ENCODE peak calls at places on chromosomes 7 and 10, in four cellular contexts. G is cardiac muscle cell, U is neural crest cell, B is brain microvascular endothelial cell. A is an unnamed sample.

GRCh38 chr7:2248984-2249694 is 7.1 kb downstream of the NUDT1 start:
- DNase-seq in G (no peak), U (no peak), B (peak), A (no peak)

GRCh38 chr10:35934637-35934995 is 292.5 kb upstream of the FZD8 start:
- DNase-seq in G (no peak), U (no peak), B (no peak), A (no peak)

GRCh38 chr10:26824015-26824690 is 36.6 kb downstream of the ABI1 start:
- DNase-seq in G (no peak), U (no peak), B (no peak), A (no peak)

GRCh38 chr10:70777063-70777875 is 7.9 kb downstream of the TBATA start:
- DNase-seq in G (no peak), U (no peak), B (no peak), A (no peak)

GRCh38 chr10:75904499-75905283 is 473.3 kb downstream of the LRMDA start:
- DNase-seq in G (peak), U (no peak), B (no peak), A (no peak)

GRCh38 chr7:30921951-30922401 is 10.3 kb downstream of the AQP1 start:
- DNase-seq in G (no peak), U (no peak), B (no peak), A (peak)

GRCh38 chr7:16471933-16472332 is 6.4 kb upstream of the SOSTDC1 start:
- DNase-seq in G (no peak), U (no peak), B (no peak), A (no peak)

GRCh38 chr7:29613100-29613499 is 49.5 kb downstream of the PRR15 start:
- DNase-seq in G (no peak), U (no peak), B (no peak), A (no peak)

GRCh38 chr7:111098011-111098925 is 7.3 kb downstream of the LRRN3 start:
- DNase-seq in G (peak), U (no peak), B (peak), A (no peak)

GRCh38 chr7:33724201-33724600 is 181.1 kb upstream of the BMPER start:
- DNase-seq in G (no peak), U (no peak), B (no peak), A (no peak)

GRCh38 chr7:103437623-103438022 is 8.4 kb downstream of the SLC26A5 start:
- DNase-seq in G (no peak), U (no peak), B (no peak), A (no peak)

GRCh38 chr7:103432713-103433112 is 13.3 kb downstream of the SLC26A5 start:
- DNase-seq in G (no peak), U (no peak), B (no peak), A (no peak)
- TF ChIP-seq CTCF in G (no peak), U (no peak), B (no peak), A (no peak)

GRCh38 chr10:109862738-109863137 is 60.6 kb downstream of the XPNPEP1 start:
- DNase-seq in G (no peak), U (no peak), B (no peak), A (no peak)

GRCh38 chr10:109866995-109867635 is 56.2 kb downstream of the XPNPEP1 start:
- DNase-seq in G (no peak), U (no peak), B (no peak), A (no peak)

GRCh38 chr10:109871476-109871875 is 51.8 kb downstream of the XPNPEP1 start:
- DNase-seq in G (no peak), U (no peak), B (no peak), A (no peak)

GRCh38 chr10:109863775-109864174 is 59.5 kb downstream of the XPNPEP1 start:
- DNase-seq in G (no peak), U (no peak), B (no peak), A (no peak)

DNA sequence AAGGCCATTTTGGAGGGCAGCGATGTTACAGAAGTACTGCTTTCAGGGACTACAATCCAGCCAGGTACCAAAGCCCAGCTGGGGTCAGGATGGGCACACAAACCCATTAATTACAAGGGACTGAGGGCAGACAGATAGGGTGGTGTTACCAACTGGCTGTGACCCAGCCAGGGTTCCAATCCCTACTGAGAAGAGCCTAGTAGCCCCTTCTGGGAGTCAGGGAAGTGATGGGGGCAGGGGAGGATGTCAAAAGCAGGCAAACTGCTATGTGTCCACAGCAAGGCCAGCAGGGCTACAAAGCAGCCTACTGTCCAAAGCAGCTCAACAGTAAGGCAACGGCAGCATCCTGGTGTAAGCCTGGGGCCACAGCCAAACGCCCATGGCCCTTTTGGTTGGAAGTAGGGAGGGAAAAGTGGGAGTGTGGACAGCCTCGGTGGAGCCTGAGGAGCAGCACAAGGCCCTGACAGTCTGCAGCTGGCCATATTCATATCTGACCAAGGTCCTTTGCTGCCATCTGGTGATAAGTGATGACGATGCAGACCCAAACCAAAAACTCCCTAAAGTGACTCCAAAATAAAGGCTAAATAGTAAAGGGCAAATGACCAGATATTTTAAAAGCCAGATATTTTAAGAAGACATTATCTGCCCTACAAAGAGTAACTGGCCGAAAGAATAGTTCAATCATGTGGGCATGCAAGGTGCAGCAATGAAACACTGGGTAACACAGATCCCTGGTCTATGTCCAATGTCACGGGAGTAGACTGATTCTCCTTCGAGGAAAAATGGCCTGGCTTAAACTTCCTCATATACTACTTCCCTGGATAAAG is 56.9 kb downstream of the XPNPEP1 start:
- DNase-seq in G (peak), U (peak), B (peak), A (no peak)
- TF ChIP-seq CTCF in G (peak), U (peak), B (peak), A (no peak)

GRCh38 chr7:15199482-15199881 is 296.9 kb upstream of the DGKB start:
- DNase-seq in G (no peak), U (no peak), B (peak), A (no peak)
- TF ChIP-seq CTCF in G (peak), U (peak), B (peak), A (no peak)

DNA sequence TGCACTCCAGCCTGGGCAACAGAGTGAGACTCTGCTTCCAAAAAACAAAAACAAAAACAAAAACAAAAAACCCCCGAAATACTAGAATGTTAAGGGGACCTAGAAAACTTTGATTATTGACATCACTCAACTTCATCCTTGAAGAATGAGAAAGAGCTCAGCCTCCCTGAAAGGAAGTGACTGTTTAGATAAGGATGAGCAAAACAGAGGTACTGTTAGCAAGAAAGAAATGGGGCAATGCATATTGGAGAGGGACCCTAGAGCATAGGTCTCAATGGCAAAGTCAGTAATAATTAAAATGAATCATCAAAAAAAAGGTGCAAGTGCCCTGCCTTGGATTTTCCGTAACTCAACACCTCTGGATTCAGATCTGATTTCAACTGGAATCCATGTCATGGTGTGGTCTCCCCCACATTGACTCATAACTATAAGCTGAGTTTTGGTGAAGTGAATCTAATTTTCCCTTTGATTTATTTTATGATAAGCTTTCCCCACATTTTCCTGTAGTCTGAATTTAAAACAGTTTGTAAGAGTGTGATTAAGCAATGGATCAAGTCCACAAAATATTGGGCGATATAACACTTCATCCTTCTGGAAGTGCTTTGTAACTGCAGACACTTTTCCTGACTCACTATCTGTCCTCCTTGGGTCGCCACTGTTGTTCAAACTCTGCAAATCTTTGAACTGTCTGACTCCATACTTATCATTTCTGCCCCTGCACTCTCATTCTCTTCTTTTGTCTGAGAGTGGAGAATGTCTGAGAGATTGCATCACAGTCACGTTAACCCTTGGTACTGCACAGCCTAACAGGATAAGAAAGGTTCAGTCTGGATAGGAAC is 224.8 kb upstream of the LYZL1 start:
- DNase-seq in G (peak), U (no peak), B (peak), A (no peak)
- TF ChIP-seq CTCF in G (peak), U (peak), B (peak), A (no peak)

DNA sequence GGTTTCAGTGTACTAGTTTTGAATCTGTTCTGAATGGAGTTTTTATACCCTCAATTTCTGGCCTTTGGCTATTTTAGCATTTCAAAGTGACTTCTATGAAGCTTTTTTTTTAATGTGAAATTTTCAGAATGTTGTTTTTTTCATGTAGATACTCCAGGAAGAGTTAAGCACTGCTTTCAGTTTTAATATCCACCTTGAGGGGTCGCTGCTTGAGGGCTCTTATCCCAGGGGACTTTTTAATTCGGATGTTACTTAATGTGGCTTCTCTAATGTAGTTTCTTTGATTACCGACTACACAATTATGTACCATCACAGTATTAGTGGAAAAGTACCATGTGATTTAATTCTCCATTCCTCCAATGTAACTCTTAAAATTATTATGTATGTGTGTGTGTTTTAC is 5.2 kb downstream of the IFIT5 start:
- DNase-seq in G (no peak), U (no peak), B (no peak), A (no peak)
- TF ChIP-seq CTCF in G (peak), U (peak), B (peak), A (peak)

DNA sequence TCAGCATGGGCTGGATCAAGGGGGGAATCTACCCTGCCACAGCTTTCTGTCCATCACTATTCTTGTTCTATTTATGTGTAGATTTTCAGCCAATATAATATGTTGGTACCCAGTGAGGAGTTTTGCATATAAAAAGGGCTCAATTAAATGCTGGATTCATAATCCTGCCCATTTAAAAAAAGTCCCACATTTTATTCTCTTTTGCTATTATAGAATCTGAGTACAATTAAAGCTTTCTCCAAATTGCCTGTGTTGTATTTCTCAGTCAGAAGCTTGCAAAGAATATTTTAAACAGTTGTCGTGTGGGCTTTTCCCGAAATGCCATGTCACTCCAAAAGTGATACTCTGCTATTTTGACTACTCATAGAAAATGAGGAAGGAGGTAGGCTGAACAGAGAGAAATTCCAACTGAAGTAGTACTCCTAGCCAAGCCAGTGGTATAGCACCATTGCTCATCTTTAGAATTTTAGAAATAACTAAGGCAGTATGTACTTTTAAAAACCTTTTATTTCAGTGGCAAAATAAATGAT is 108.3 kb upstream of the HDAC9 start:
- DNase-seq in G (no peak), U (no peak), B (no peak), A (no peak)
- TF ChIP-seq CTCF in G (no peak), U (no peak), B (no peak), A (no peak)

GRCh38 chr10:61452229-61452651 is 941 bp downstream of the TMEM26 start:
- DNase-seq in G (peak), U (no peak), B (no peak), A (no peak)
- TF ChIP-seq CTCF in G (no peak), U (no peak), B (no peak), A (no peak)

GRCh38 chr10:112911196-112911595 is 38.9 kb upstream of the TCF7L2 start:
- DNase-seq in G (no peak), U (no peak), B (no peak), A (no peak)

GRCh38 chr10:112907893-112908292 is 42.2 kb upstream of the TCF7L2 start:
- DNase-seq in G (no peak), U (no peak), B (no peak), A (no peak)

GRCh38 chr10:112906945-112907344 is 43.1 kb upstream of the TCF7L2 start:
- DNase-seq in G (no peak), U (no peak), B (no peak), A (no peak)

GRCh38 chr10:112912441-112912911 is 37.6 kb upstream of the TCF7L2 start:
- DNase-seq in G (no peak), U (no peak), B (no peak), A (no peak)

GRCh38 chr10:112908507-112908906 is 41.5 kb upstream of the TCF7L2 start:
- DNase-seq in G (no peak), U (no peak), B (no peak), A (no peak)
- TF ChIP-seq CTCF in G (no peak), U (no peak), B (no peak), A (no peak)

GRCh38 chr10:127524229-127524628 is 24.9 kb upstream of the NPS start:
- DNase-seq in G (no peak), U (no peak), B (no peak), A (no peak)
- TF ChIP-seq CTCF in G (no peak), U (peak), B (peak), A (peak)

GRCh38 chr10:74150151-74151056 is at the start of gene AP3M1:
- DNase-seq in G (peak), U (no peak), B (no peak), A (peak)

GRCh38 chr10:74153123-74153522 is 2.1 kb downstream of the ADK start:
- DNase-seq in G (peak), U (no peak), B (peak), A (no peak)

GRCh38 chr10:74153676-74154075 is 2.7 kb downstream of the ADK start:
- DNase-seq in G (no peak), U (no peak), B (no peak), A (no peak)

GRCh38 chr10:74151879-74152722 is 1.1 kb downstream of the ADK start:
- DNase-seq in G (peak), U (no peak), B (no peak), A (no peak)

DNA sequence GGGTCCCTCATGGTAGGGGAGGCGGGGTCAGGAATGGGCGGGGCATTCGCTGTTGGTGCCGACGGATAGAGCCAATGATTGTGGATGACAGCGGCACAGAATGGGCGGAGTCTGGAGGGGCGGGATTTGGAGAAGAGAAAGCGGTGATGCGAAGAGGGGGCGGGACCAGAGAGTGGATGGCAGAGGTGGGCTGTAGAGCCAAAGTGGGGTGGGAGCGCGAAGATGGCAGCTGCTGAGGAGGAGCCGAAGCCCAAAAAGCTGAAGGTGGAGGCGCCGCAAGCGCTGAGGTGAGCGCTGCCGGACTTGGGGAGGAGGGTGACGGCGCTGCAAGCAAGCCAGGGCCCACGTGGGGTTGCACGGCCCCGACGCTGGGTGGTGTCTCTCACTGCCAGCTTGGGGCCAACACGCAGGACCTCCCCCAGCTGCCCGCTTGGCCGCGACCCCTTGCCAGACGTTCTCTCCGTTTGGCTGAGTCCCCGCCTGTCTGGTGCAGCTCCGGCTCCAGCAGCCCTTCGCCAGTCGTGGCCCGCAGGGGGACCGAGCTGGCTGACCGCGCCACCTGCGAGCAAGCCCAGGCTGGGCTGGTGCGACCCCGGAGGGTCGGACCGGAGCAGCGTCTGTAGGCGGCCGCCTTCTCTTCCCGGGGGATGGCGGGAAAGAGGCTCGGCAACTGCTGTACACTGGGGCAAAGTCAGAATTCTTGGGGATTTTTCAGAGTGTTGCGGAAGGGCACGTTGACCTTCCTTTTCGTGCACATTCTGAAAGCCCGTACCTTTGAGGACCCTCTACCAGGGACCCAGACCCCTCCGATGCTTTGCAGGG is at the start of gene ADK:
- DNase-seq in G (peak), U (peak), B (peak), A (peak)
- TF ChIP-seq CTCF in G (peak), U (peak), B (peak), A (peak)